ENCODE peak calls at places on chromosomes 5 and 9, in nine cellular contexts. J is suprapubic skin; W is aorta; Q is A549; H is CD8-positive, alpha-beta memory T cell; R is cardiac muscle cell; G is endodermal cell; D is right cardiac atrium; C is fibroblast of lung. X is an unnamed sample.

GRCh38 chr9:74760031-74760700 is 127.6 kb downstream of the TRPM6 start:
- DNase-seq in J (no peak), W (no peak), Q (peak; percentile 78), H (no peak), R (peak; percentile 82), G (no peak), D (no peak), C (peak; percentile 96), X (no peak)

GRCh38 chr9:33329117-33329563 is 38.8 kb downstream of the NFX1 start:
- DNase-seq in J (no peak), W (peak; percentile 46), Q (peak; percentile 97), H (no peak), R (peak; percentile 88), G (no peak), D (no peak), C (peak; percentile 86), X (peak; percentile 69)

GRCh38 chr5:108025009-108025408 is 354.3 kb upstream of the EFNA5 start:
- DNase-seq in J (no peak), W (no peak), Q (no peak), H (no peak), R (no peak), G (no peak), D (no peak), C (no peak), X (no peak)

GRCh38 chr9:28774433-28775029 is 1201.2 kb upstream of the C9orf72 start:
- DNase-seq in J (no peak), W (no peak), Q (peak; percentile 52), H (no peak), R (peak; percentile 40), G (no peak), D (no peak), C (peak; percentile 31), X (no peak)

GRCh38 chr9:92961627-92962302 is 14.4 kb downstream of the FGD3 start:
- DNase-seq in J (peak; percentile 61), W (no peak), Q (no peak), H (peak; percentile 67), R (no peak), G (peak; percentile 15), D (no peak), C (no peak), X (no peak)

GRCh38 chr9:35510745-35511428 is 21.0 kb downstream of the RUSC2 start:
- DNase-seq in J (no peak), W (peak; percentile 91), Q (peak; percentile 97), H (no peak), R (peak; percentile 99), G (no peak), D (peak; percentile 93), C (peak; percentile 97), X (peak; percentile 29)

GRCh38 chr9:83708515-83709158 is 879 bp upstream of the UBQLN1 start:
- DNase-seq in J (peak; percentile 90), W (peak; percentile 78), Q (peak; percentile 70), H (peak; percentile 70), R (peak; percentile 65), G (peak; percentile 78), D (peak; percentile 83), C (peak; percentile 65), X (peak; percentile 80)

GRCh38 chr5:102858808-102859207 is 103.7 kb downstream of the PAM start:
- DNase-seq in J (no peak), W (no peak), Q (no peak), H (no peak), R (peak; percentile 13), G (no peak), D (no peak), C (peak; percentile 55), X (no peak)

GRCh38 chr5:138054863-138055558 is 22.1 kb upstream of the FAM13B start:
- DNase-seq in J (no peak), W (no peak), Q (no peak), H (no peak), R (peak; percentile 54), G (peak; percentile 62), D (no peak), C (no peak), X (no peak)

GRCh38 chr9:131727184-131727785 is 12.6 kb downstream of the RAPGEF1 start:
- DNase-seq in J (no peak), W (peak; percentile 70), Q (no peak), H (no peak), R (peak; percentile 43), G (no peak), D (no peak), C (peak; percentile 43), X (no peak)

GRCh38 chr9:135787776-135788575 is 86.0 kb downstream of the KCNT1 start:
- DNase-seq in J (no peak), W (no peak), Q (no peak), H (no peak), R (no peak), G (no peak), D (peak; percentile 42), C (no peak), X (no peak)

GRCh38 chr9:92976436-92976835 is 29.1 kb downstream of the FGD3 start:
- DNase-seq in J (no peak), W (no peak), Q (no peak), H (no peak), R (no peak), G (no peak), D (no peak), C (no peak), X (no peak)

GRCh38 chr5:125049721-125050357 is 303.4 kb upstream of the ZNF608 start:
- DNase-seq in J (no peak), W (no peak), Q (no peak), H (no peak), R (no peak), G (no peak), D (no peak), C (no peak), X (no peak)

GRCh38 chr5:149403923-149404745 is 25.0 kb upstream of the IL17B start:
- DNase-seq in J (no peak), W (peak; percentile 35), Q (peak; percentile 72), H (no peak), R (peak; percentile 86), G (no peak), D (no peak), C (peak; percentile 82), X (no peak)

GRCh38 chr9:131618071-131618479 is 72.8 kb downstream of the PRRT1B start:
- DNase-seq in J (no peak), W (peak; percentile 59), Q (no peak), H (no peak), R (peak; percentile 41), G (no peak), D (peak; percentile 83), C (no peak), X (peak; percentile 72)

GRCh38 chr5:176536132-176536901 is 885 bp downstream of the RNF44 start:
- DNase-seq in J (peak; percentile 94), W (peak; percentile 91), Q (peak; percentile 77), H (peak; percentile 92), R (peak; percentile 89), G (peak; percentile 90), D (peak; percentile 92), C (peak; percentile 79), X (peak; percentile 74)

GRCh38 chr5:104187656-104188055 is 625.1 kb upstream of the NUDT12 start:
- DNase-seq in J (no peak), W (no peak), Q (no peak), H (no peak), R (no peak), G (no peak), D (no peak), C (no peak), X (no peak)

DNA sequence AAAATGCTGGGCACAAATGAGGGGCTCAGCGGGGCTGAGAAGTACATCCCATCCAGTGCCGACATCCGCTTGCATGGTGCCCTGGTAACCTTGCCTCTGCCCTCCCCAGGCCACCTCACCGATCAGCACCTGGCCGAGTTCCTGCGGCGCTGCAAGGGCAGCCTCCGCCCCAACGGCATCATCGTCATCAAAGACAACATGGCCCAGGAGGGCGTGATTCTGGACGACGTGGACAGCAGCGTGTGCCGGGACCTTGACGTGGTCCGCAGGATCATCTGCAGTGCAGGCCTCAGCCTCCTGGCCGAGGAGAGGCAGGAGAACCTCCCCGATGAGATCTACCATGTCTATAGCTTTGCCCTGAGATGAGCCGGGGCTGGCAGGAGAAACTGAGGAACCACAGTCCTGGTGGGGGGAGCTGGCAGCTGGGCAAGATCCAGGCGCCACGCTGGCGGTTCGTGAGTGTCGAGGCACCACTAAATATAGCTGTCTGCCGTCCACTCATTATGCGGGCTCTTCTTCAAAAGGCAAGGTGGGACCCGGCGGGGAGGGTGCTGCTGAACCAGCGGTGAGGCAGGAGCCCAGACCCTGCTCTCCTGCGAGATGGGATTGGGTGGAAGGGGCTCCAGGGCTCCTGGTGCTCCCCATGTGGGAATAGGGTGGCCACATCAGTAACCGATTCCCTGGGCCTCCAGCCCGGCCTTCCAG is 6.7 kb downstream of the ASB6 start:
- DNase-seq in J (no peak), W (no peak), Q (no peak), H (no peak), R (no peak), G (no peak), D (peak; percentile 41), C (no peak), X (no peak)
- H3K27ac ChIP-seq in J (no peak overlapping the region), W (no peak overlapping the region), Q (no peak overlapping the region), H (no peak overlapping the region), R (no peak overlapping the region), G (no peak overlapping the region), D (no peak overlapping the region), C (no peak overlapping the region), X (no peak overlapping the region)

DNA sequence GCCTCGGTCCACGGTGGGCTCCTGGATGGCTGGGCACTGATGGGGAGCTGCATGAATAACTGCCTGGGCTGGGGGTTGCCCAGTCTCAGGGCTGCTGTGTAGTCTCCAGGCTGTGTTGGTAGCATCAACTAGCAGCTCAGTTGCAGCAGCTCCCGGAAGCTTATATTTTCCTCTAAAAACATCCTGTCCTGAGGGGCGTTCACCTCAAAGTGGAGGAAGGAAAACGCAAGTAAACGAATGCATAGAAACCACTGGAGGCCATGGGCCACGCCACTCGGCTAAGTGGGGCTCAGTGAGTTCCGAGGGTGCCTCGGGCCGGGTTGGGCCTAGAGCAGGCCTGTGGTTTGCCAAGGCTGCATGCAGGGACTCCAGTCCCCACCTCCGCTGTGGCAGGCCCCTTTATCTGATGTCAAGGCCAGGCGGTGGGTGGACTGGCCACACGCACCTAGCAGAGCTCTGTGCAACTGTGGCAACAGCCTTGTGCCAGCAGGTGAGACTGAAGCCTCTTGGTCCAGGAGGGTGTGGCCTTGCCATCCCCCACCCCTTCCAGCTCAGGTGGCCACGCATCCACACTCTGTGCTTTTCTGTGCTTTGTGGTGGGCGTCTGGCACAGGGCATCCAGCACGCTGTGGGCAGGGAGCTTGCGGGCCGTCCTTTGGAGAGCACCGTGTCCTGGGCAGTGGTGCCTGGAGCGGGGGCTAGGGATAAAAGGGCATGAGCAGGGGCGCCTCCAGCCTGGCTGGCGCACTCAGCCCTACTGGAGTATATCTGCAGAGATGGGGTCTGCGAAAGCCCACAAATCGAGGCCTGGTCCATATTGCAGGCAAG is 15.1 kb downstream of the TCF7 start:
- DNase-seq in J (no peak), W (peak; percentile 21), Q (no peak), H (no peak), R (no peak), G (no peak), D (no peak), C (no peak), X (no peak)
- H3K4me1 ChIP-seq in J (peaks cover 45% of the 10 kb centered on the region), W (no peaks in the 10 kb centered on the region), Q (peaks cover 16% of the 10 kb centered on the region), H (peaks cover 100% of the 10 kb centered on the region), R (no peaks in the 10 kb centered on the region), G (no peaks in the 10 kb centered on the region), D (peaks cover 9% of the 10 kb centered on the region), C (peaks cover 13% of the 10 kb centered on the region), X (peaks cover 28% of the 10 kb centered on the region)

GRCh38 chr9:1052119-1052907 is 2.2 kb downstream of the DMRT2 start:
- DNase-seq in J (no peak), W (no peak), Q (no peak), H (no peak), R (no peak), G (no peak), D (no peak), C (no peak), X (no peak)
- H3K4me3 ChIP-seq in J (peak overlapping the region; percentile 52), W (no peak overlapping the region), Q (peak overlapping the region; percentile 55), H (peak overlapping the region; percentile 15), R (peak overlapping the region; percentile 37), G (peak overlapping the region; percentile 61), D (peak overlapping the region; percentile 27), C (no peak overlapping the region), X (no peak overlapping the region)

GRCh38 chr5:167688331-167688730 is 603.1 kb upstream of the WWC1 start:
- DNase-seq in J (no peak), W (no peak), Q (no peak), H (no peak), R (peak; percentile 33), G (no peak), D (no peak), C (peak; percentile 9), X (no peak)
- H3K27ac ChIP-seq in J (no peak overlapping the region), W (no peak overlapping the region), Q (no peak overlapping the region), H (no peak overlapping the region), R (no peak overlapping the region), G (no peak overlapping the region), D (no peak overlapping the region), C (no peak overlapping the region), X (no peak overlapping the region)